ENCODE peak calls at places on chromosomes 11 and 22, in nine cellular contexts. One of them, this sample, is unnamed.

GRCh38 chr11:134038897-134039470 is 29.9 kb upstream of the JAM3 start:
- DNase-seq in GM12878: no peak
- DNase-seq in left ventricle myocardium inferior: no peak
- DNase-seq in H9: no peak
- DNase-seq in lung: no peak
- DNase-seq in epithelial cell of esophagus: no peak
- DNase-seq in GM23338: no peak
- DNase-seq in lower lobe of right lung: no peak
- DNase-seq in fibroblast of lung: peak; percentile 19
- DNase-seq in this sample: no peak

GRCh38 chr11:90218606-90219005 is 4.2 kb downstream of the CHORDC1 start:
- DNase-seq in GM12878: no peak
- DNase-seq in left ventricle myocardium inferior: peak; percentile 26
- DNase-seq in H9: peak; percentile 49
- DNase-seq in lung: no peak
- DNase-seq in epithelial cell of esophagus: no peak
- DNase-seq in GM23338: peak; percentile 63
- DNase-seq in lower lobe of right lung: peak; percentile 36
- DNase-seq in fibroblast of lung: no peak
- DNase-seq in this sample: no peak

GRCh38 chr11:94884322-94884721 is 89.0 kb downstream of the CWC15 start:
- DNase-seq in GM12878: no peak
- DNase-seq in left ventricle myocardium inferior: no peak
- DNase-seq in H9: no peak
- DNase-seq in lung: no peak
- DNase-seq in epithelial cell of esophagus: no peak
- DNase-seq in GM23338: no peak
- DNase-seq in lower lobe of right lung: no peak
- DNase-seq in fibroblast of lung: peak; percentile 8
- DNase-seq in this sample: no peak

GRCh38 chr22:22048981-22049531 is 66.5 kb upstream of the TOP3B start:
- DNase-seq in GM12878: no peak
- DNase-seq in left ventricle myocardium inferior: no peak
- DNase-seq in H9: no peak
- DNase-seq in lung: no peak
- DNase-seq in epithelial cell of esophagus: no peak
- DNase-seq in GM23338: no peak
- DNase-seq in lower lobe of right lung: no peak
- DNase-seq in fibroblast of lung: no peak
- DNase-seq in this sample: no peak

GRCh38 chr11:74720596-74721478 is 10.4 kb downstream of the CHRDL2 start:
- DNase-seq in GM12878: no peak
- DNase-seq in left ventricle myocardium inferior: peak; percentile 82
- DNase-seq in H9: no peak
- DNase-seq in lung: peak; percentile 50
- DNase-seq in epithelial cell of esophagus: peak; percentile 7
- DNase-seq in GM23338: peak; percentile 15
- DNase-seq in lower lobe of right lung: peak; percentile 63
- DNase-seq in fibroblast of lung: peak; percentile 54
- DNase-seq in this sample: no peak

GRCh38 chr11:82858556-82859091 is 41.6 kb downstream of the PRCP start:
- DNase-seq in GM12878: no peak
- DNase-seq in left ventricle myocardium inferior: no peak
- DNase-seq in H9: no peak
- DNase-seq in lung: no peak
- DNase-seq in epithelial cell of esophagus: peak; percentile 26
- DNase-seq in GM23338: no peak
- DNase-seq in lower lobe of right lung: no peak
- DNase-seq in fibroblast of lung: peak; percentile 78
- DNase-seq in this sample: peak; percentile 89

GRCh38 chr11:63504933-63505586 is 824 bp upstream of the LGALS12 start:
- DNase-seq in GM12878: no peak
- DNase-seq in left ventricle myocardium inferior: peak; percentile 64
- DNase-seq in H9: no peak
- DNase-seq in lung: no peak
- DNase-seq in epithelial cell of esophagus: no peak
- DNase-seq in GM23338: no peak
- DNase-seq in lower lobe of right lung: no peak
- DNase-seq in fibroblast of lung: no peak
- DNase-seq in this sample: no peak

GRCh38 chr11:69089258-69089657 is 40.5 kb downstream of the TPCN2 start:
- DNase-seq in GM12878: no peak
- DNase-seq in left ventricle myocardium inferior: peak; percentile 73
- DNase-seq in H9: no peak
- DNase-seq in lung: no peak
- DNase-seq in epithelial cell of esophagus: peak; percentile 42
- DNase-seq in GM23338: no peak
- DNase-seq in lower lobe of right lung: no peak
- DNase-seq in fibroblast of lung: peak; percentile 79
- DNase-seq in this sample: peak; percentile 17

GRCh38 chr22:32880906-32881596 is 79.5 kb downstream of the TIMP3 start:
- DNase-seq in GM12878: no peak
- DNase-seq in left ventricle myocardium inferior: peak; percentile 89
- DNase-seq in H9: no peak
- DNase-seq in lung: peak; percentile 58
- DNase-seq in epithelial cell of esophagus: peak; percentile 34
- DNase-seq in GM23338: no peak
- DNase-seq in lower lobe of right lung: peak; percentile 64
- DNase-seq in fibroblast of lung: peak; percentile 83
- DNase-seq in this sample: peak; percentile 4

GRCh38 chr22:25763239-25763777 is 21.3 kb downstream of the MYO18B start:
- DNase-seq in GM12878: no peak
- DNase-seq in left ventricle myocardium inferior: no peak
- DNase-seq in H9: no peak
- DNase-seq in lung: no peak
- DNase-seq in epithelial cell of esophagus: peak; percentile 24
- DNase-seq in GM23338: no peak
- DNase-seq in lower lobe of right lung: no peak
- DNase-seq in fibroblast of lung: peak; percentile 27
- DNase-seq in this sample: no peak

GRCh38 chr11:45860348-45860747 is 13.1 kb downstream of the CRY2 start:
- DNase-seq in GM12878: no peak
- DNase-seq in left ventricle myocardium inferior: no peak
- DNase-seq in H9: no peak
- DNase-seq in lung: no peak
- DNase-seq in epithelial cell of esophagus: no peak
- DNase-seq in GM23338: no peak
- DNase-seq in lower lobe of right lung: no peak
- DNase-seq in fibroblast of lung: no peak
- DNase-seq in this sample: no peak

GRCh38 chr11:130549393-130549999 is 101.1 kb downstream of the ADAMTS15 start:
- DNase-seq in GM12878: no peak
- DNase-seq in left ventricle myocardium inferior: no peak
- DNase-seq in H9: no peak
- DNase-seq in lung: no peak
- DNase-seq in epithelial cell of esophagus: peak; percentile 18
- DNase-seq in GM23338: peak; percentile 27
- DNase-seq in lower lobe of right lung: no peak
- DNase-seq in fibroblast of lung: no peak
- DNase-seq in this sample: no peak

GRCh38 chr22:37314315-37315046 is 32.2 kb downstream of the CYTH4 start:
- DNase-seq in GM12878: no peak
- DNase-seq in left ventricle myocardium inferior: no peak
- DNase-seq in H9: no peak
- DNase-seq in lung: no peak
- DNase-seq in epithelial cell of esophagus: no peak
- DNase-seq in GM23338: no peak
- DNase-seq in lower lobe of right lung: no peak
- DNase-seq in fibroblast of lung: no peak
- DNase-seq in this sample: peak; percentile 26

GRCh38 chr11:65609236-65609635 is 4.8 kb downstream of the MAP3K11 start:
- DNase-seq in GM12878: no peak
- DNase-seq in left ventricle myocardium inferior: no peak
- DNase-seq in H9: no peak
- DNase-seq in lung: no peak
- DNase-seq in epithelial cell of esophagus: no peak
- DNase-seq in GM23338: no peak
- DNase-seq in lower lobe of right lung: no peak
- DNase-seq in fibroblast of lung: peak; percentile 17
- DNase-seq in this sample: no peak

GRCh38 chr22:44865193-44866057 is 113.0 kb downstream of the ARHGAP8 start:
- DNase-seq in GM12878: no peak
- DNase-seq in left ventricle myocardium inferior: no peak
- DNase-seq in H9: no peak
- DNase-seq in lung: no peak
- DNase-seq in epithelial cell of esophagus: no peak
- DNase-seq in GM23338: peak; percentile 25
- DNase-seq in lower lobe of right lung: no peak
- DNase-seq in fibroblast of lung: no peak
- DNase-seq in this sample: no peak

GRCh38 chr22:34943830-34944229 is 122.1 kb upstream of the ISX start:
- DNase-seq in GM12878: no peak
- DNase-seq in left ventricle myocardium inferior: no peak
- DNase-seq in H9: no peak
- DNase-seq in lung: no peak
- DNase-seq in epithelial cell of esophagus: no peak
- DNase-seq in GM23338: peak; percentile 11
- DNase-seq in lower lobe of right lung: no peak
- DNase-seq in fibroblast of lung: no peak
- DNase-seq in this sample: no peak
- TF ChIP-seq CTCF in GM12878: peak; percentile 30
- TF ChIP-seq CTCF in left ventricle myocardium inferior: no peak
- TF ChIP-seq CTCF in H9: peak; percentile 48
- TF ChIP-seq CTCF in lung: no peak
- TF ChIP-seq CTCF in epithelial cell of esophagus: no peak
- TF ChIP-seq CTCF in GM23338: peak; percentile 43
- TF ChIP-seq CTCF in lower lobe of right lung: no peak
- TF ChIP-seq CTCF in fibroblast of lung: no peak
- TF ChIP-seq CTCF in this sample: no peak

GRCh38 chr22:42269407-42270177 is 861 bp downstream of the TCF20 start:
- DNase-seq in GM12878: no peak
- DNase-seq in left ventricle myocardium inferior: peak; percentile 44
- DNase-seq in H9: peak; percentile 80
- DNase-seq in lung: peak; percentile 64
- DNase-seq in epithelial cell of esophagus: peak; percentile 78
- DNase-seq in GM23338: peak; percentile 84
- DNase-seq in lower lobe of right lung: peak; percentile 77
- DNase-seq in fibroblast of lung: no peak
- DNase-seq in this sample: peak; percentile 28
- TF ChIP-seq CTCF in GM12878: peak; percentile 36
- TF ChIP-seq CTCF in left ventricle myocardium inferior: no peak
- TF ChIP-seq CTCF in H9: peak; percentile 33
- TF ChIP-seq CTCF in lung: no peak
- TF ChIP-seq CTCF in epithelial cell of esophagus: no peak
- TF ChIP-seq CTCF in GM23338: peak; percentile 8
- TF ChIP-seq CTCF in lower lobe of right lung: no peak
- TF ChIP-seq CTCF in fibroblast of lung: no peak
- TF ChIP-seq CTCF in this sample: no peak

DNA sequence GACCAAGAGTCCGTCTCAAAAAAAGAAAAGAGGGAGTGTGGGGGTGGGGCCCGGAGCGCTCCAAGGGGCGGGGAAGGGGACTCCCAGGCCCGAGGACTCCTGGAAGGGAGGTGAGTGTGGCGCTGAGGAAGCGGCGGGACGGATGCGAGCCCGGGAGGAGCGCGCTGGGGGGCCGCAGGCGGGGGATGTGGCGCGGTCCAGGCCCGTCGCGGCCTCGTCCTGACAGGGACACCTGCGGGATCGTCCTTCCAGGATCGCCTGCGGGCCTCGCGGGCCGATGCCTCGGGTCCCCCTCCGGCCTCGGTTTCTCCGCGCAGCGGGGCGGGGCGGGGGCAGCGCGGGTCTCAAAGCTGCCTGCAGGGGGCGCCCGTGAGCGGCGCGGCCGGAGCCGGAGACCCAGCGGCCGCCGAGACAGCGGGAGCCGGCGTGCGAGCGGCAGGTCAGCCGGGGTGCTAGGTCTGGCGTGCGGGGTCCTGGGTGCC is 3.8 kb upstream of the ADORA2A start:
- DNase-seq in GM12878: no peak
- DNase-seq in left ventricle myocardium inferior: peak; percentile 71
- DNase-seq in H9: peak; percentile 68
- DNase-seq in lung: peak; percentile 63
- DNase-seq in epithelial cell of esophagus: no peak
- DNase-seq in GM23338: peak; percentile 70
- DNase-seq in lower lobe of right lung: peak; percentile 82
- DNase-seq in fibroblast of lung: no peak
- DNase-seq in this sample: peak; percentile 44
- TF ChIP-seq CTCF in GM12878: peak; percentile 62
- TF ChIP-seq CTCF in left ventricle myocardium inferior: peak; percentile 97
- TF ChIP-seq CTCF in H9: peak; percentile 88
- TF ChIP-seq CTCF in lung: peak; percentile 65
- TF ChIP-seq CTCF in epithelial cell of esophagus: peak; percentile 38
- TF ChIP-seq CTCF in GM23338: peak; percentile 72
- TF ChIP-seq CTCF in lower lobe of right lung: peak; percentile 94
- TF ChIP-seq CTCF in fibroblast of lung: peak; percentile 55
- TF ChIP-seq CTCF in this sample: peak; percentile 85

GRCh38 chr11:70415176-70415575 is 16.8 kb downstream of the CTTN start:
- DNase-seq in GM12878: no peak
- DNase-seq in left ventricle myocardium inferior: no peak
- DNase-seq in H9: no peak
- DNase-seq in lung: no peak
- DNase-seq in epithelial cell of esophagus: no peak
- DNase-seq in GM23338: no peak
- DNase-seq in lower lobe of right lung: no peak
- DNase-seq in fibroblast of lung: peak; percentile 94
- DNase-seq in this sample: no peak
- TF ChIP-seq CTCF in GM12878: no peak
- TF ChIP-seq CTCF in left ventricle myocardium inferior: peak; percentile 11
- TF ChIP-seq CTCF in H9: peak; percentile 40
- TF ChIP-seq CTCF in lung: no peak
- TF ChIP-seq CTCF in epithelial cell of esophagus: no peak
- TF ChIP-seq CTCF in GM23338: peak; percentile 14
- TF ChIP-seq CTCF in lower lobe of right lung: no peak
- TF ChIP-seq CTCF in fibroblast of lung: peak; percentile 54
- TF ChIP-seq CTCF in this sample: peak; percentile 6

GRCh38 chr11:9265211-9266131 is at the start of gene DENND5A:
- DNase-seq in GM12878: no peak
- DNase-seq in left ventricle myocardium inferior: peak; percentile 88
- DNase-seq in H9: peak; percentile 91
- DNase-seq in lung: peak; percentile 84
- DNase-seq in epithelial cell of esophagus: peak; percentile 74
- DNase-seq in GM23338: peak; percentile 93
- DNase-seq in lower lobe of right lung: peak; percentile 88
- DNase-seq in fibroblast of lung: peak; percentile 83
- DNase-seq in this sample: peak; percentile 90
- TF ChIP-seq CTCF in GM12878: no peak
- TF ChIP-seq CTCF in left ventricle myocardium inferior: no peak
- TF ChIP-seq CTCF in H9: no peak
- TF ChIP-seq CTCF in lung: no peak
- TF ChIP-seq CTCF in epithelial cell of esophagus: no peak
- TF ChIP-seq CTCF in GM23338: peak; percentile 10
- TF ChIP-seq CTCF in lower lobe of right lung: no peak
- TF ChIP-seq CTCF in fibroblast of lung: no peak
- TF ChIP-seq CTCF in this sample: no peak

This sample was measured in endothelial cell of umbilical vein.